ENCODE peak calls at places on chromosomes 6 and 20, in four cellular contexts. I is AG04450; B is DND-41; L is CD8-positive, alpha-beta T cell. W is an unnamed sample.

GRCh38 chr6:106666290-106667021 is 37.1 kb downstream of the QRSL1 start:
- DNase-seq in B (no peak), L (no peak), I (no peak), W (no peak)

GRCh38 chr6:167030222-167031072 is 31.2 kb downstream of the CEP43 start:
- DNase-seq in I (no peak), B (no peak), L (no peak), W (no peak)

GRCh38 chr20:41183831-41184230 is 46.5 kb downstream of the PLCG1 start:
- DNase-seq in B (peak), I (no peak), L (no peak), W (no peak)

GRCh38 chr20:60203451-60203850 is 245.2 kb downstream of the CDH26 start:
- DNase-seq in L (no peak), B (no peak), I (no peak), W (no peak)

GRCh38 chr20:51801220-51801991 is 915 bp downstream of the SALL4 start:
- DNase-seq in L (no peak), B (no peak), I (no peak), W (no peak)

GRCh38 chr20:58233881-58234528 is 5.6 kb upstream of the ANKRD60 start:
- DNase-seq in I (no peak), L (peak), B (peak), W (no peak)

GRCh38 chr20:36474563-36474962 is 66.8 kb upstream of the MYL9 start:
- DNase-seq in I (no peak), B (no peak), L (no peak), W (no peak)

GRCh38 chr6:21596379-21597242 is 3.1 kb downstream of the SOX4 start:
- DNase-seq in L (peak), I (no peak), B (peak), W (peak)

GRCh38 chr6:158060447-158061360 is 79.0 kb downstream of the SYNJ2 start:
- DNase-seq in B (no peak), I (peak), L (no peak), W (peak)

GRCh38 chr6:35786810-35787209 is 6.0 kb downstream of the CLPSL1 start:
- DNase-seq in B (no peak), L (no peak), I (no peak), W (no peak)

GRCh38 chr6:142416179-142416578 is 114.4 kb downstream of the ADGRG6 start:
- DNase-seq in L (no peak), B (no peak), I (peak), W (no peak)

GRCh38 chr20:41162396-41162795 is 25.1 kb downstream of the PLCG1 start:
- DNase-seq in L (no peak), I (no peak), B (no peak), W (no peak)

DNA sequence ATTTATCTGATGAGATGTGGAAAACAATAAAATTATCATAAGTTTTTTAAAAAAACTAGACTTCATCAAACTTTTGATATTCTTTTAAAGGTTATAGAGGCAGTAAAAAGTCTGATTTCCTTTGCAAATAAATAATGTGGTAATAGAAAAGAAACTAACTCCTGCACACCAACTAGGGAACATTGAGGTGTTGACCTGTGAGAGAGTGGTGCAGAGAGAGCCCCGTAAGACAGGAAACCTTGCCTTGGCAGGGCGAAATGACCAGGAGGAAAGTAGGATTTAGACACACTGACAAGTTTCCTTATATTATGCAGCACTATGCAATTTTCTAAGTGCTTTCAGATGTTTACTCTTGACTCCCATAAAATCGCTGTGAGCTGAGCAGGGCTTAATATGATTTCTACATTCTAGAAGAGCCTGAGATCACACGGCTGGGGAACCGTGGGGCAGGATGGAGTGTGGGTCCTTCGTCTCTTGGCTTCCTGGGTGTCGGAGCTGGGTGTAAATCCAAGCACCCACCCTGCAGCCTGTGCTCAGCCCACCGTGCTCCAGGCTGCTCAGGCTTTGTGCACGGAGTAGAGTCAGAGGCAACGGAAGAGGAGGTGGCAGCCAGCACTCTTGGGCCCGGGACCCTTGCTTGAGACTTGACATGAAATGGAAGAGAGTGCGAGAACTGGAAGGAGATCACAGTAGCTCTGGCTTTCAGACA is 61.3 kb upstream of the FOXQ1 start:
- DNase-seq in L (no peak), I (no peak), B (no peak), W (no peak)
- H3K4me3 ChIP-seq in L (no peak), I (no peak), B (no peak), W (no peak)

GRCh38 chr20:2871555-2872303 is 1.6 kb upstream of the PTPRA start:
- DNase-seq in I (no peak), L (no peak), B (no peak), W (no peak)

GRCh38 chr20:2873010-2873746 is at the start of gene PTPRA:
- DNase-seq in I (peak), B (peak), L (peak), W (peak)

GRCh38 chr20:2873747-2874041 is 413 bp downstream of the PTPRA start:
- DNase-seq in B (peak), I (no peak), L (peak), W (peak)

GRCh38 chr20:2871111-2871465 is 2.2 kb upstream of the PTPRA start:
- DNase-seq in L (no peak), I (no peak), B (no peak), W (no peak)

DNA sequence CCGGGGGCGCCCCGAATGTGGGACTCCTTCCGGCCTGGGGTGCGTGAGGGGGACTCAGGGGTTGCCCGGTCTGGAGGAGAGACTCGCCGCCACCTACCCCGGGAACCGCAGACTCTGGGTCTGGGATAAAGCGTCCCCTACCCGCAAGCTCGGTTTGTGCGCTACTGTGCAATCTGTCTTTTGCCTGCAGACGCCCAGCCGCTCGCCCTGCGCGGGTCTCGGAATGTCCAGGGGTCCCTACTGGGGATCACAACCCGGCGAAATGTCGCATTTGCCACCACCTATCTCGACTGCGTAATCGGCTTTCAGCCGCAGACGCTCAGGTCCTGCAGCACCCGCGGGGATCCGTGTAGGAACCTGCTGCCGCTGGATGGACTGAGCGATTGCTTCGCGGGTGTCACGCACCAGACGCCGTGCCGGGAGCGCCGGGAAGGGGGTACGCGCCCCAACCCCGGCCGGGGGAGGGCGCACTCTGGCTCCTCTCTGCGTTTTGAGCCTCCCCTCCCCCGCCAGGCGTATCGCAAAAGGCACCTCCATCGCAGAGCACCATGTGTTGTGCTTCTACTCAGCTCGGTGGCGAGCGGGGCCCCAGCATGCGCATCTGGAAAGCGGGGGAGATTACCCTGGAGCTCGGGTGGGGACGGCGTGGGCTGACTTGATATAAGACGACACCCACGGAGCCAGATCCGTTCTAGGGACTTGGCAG is 824 bp upstream of the PTPRA start:
- DNase-seq in L (peak), B (peak), I (no peak), W (peak)
- H3K4me3 ChIP-seq in L (peak), B (peak), I (peak), W (peak)

GRCh38 chr6:39211183-39211582 is 18.1 kb downstream of the KCNK5 start:
- DNase-seq in L (no peak), B (no peak), I (no peak), W (no peak)
- H3K4me3 ChIP-seq in L (no peak), B (no peak), I (no peak), W (no peak)

DNA sequence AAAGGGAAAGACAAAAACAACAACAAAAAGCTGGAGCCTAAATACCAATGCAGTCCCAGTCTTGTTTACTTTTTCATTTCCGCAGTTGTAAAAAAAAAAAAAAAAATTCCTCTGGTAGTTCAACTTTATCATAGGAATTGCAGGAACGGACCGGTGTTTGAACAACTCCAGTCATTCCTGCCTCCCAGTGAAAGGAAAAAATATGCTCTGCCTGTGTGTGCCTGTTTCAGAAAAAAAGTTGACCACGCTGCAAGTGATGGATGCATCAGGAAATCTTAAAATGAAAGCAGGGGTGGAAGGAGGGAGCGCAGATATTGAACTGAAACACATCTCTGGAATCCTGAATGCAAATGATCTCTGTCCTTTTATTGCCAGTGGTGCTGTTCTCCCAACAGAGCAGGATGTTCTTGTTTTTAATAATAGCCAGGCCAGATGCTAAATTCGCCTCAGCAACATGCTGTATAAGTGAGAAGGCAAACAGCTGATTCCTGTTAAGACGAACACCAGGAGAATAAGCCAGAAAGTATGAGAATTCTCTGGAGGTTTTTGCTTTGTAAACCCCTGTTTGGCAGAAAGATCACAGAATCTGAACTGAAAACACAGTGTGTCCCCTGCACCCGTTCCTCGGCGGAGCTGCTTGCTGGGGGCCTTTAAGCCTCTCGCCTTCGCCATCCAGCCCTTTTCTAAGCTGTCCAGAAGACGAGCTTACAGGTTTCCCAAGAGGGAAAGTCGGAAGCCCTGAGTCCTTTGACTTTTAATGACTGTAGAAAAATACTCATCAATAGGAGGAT is 178.4 kb upstream of the SUPT3H start:
- DNase-seq in B (no peak), L (no peak), I (peak), W (no peak)
- H3K4me3 ChIP-seq in B (no peak), L (no peak), I (peak), W (no peak)

DNA sequence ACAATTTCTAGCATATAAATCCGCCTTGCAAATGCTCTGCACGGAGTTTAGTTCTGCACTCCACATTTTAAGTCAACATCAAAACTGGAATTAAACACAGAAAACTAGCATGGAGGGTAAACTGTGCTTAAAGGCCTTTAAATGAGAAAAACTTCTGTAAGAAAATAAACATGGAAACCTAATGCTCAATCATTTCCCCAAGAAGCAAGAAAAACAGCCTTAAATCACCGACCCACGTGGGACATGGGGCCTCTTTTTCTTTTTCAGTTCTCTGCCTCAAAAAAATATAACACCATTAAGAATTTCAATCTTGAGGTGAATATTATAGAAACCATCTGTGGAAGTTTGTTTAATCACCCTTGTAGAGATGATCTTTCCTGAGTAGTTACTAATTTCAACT is 5.4 kb downstream of the SIM1 start:
- DNase-seq in L (no peak), B (no peak), I (no peak), W (no peak)
- H3K4me3 ChIP-seq in L (no peak), B (no peak), I (no peak), W (no peak)